ENCODE peak calls at places on chromosomes 6 and 20, in five cellular contexts. I, R, U, Z and W are unnamed samples.

GRCh38 chr6:39048481-39049399 is at the start of gene GLP1R:
- DNase-seq in I (no peak), R (no peak), U (peak; percentile 34), Z (no peak), W (no peak)

GRCh38 chr6:1991332-1991878 is 254.0 kb downstream of the GMDS start:
- DNase-seq in I (no peak), R (no peak), U (no peak), Z (no peak), W (no peak)

GRCh38 chr6:35945650-35946025 is 24.7 kb upstream of the SRPK1 start:
- DNase-seq in I (no peak), R (no peak), U (no peak), Z (peak; percentile 14), W (no peak)

GRCh38 chr20:41014557-41015088 is 14.0 kb upstream of the TOP1 start:
- DNase-seq in I (no peak), R (no peak), U (no peak), Z (no peak), W (no peak)

GRCh38 chr6:125953502-125953875 is 3.1 kb upstream of the HINT3 start:
- DNase-seq in I (no peak), R (no peak), U (no peak), Z (peak; percentile 48), W (peak; percentile 76)

GRCh38 chr20:49877254-49877990 is 37.9 kb downstream of the SPATA2 start:
- DNase-seq in I (no peak), R (peak; percentile 81), U (no peak), Z (no peak), W (no peak)

GRCh38 chr6:42038163-42038562 is 12.2 kb upstream of the TAF8 start:
- DNase-seq in I (no peak), R (no peak), U (no peak), Z (no peak), W (no peak)

GRCh38 chr6:170007468-170008240 is 256.2 kb downstream of the ERMARD start:
- DNase-seq in I (no peak), R (no peak), U (peak; percentile 5), Z (no peak), W (no peak)

GRCh38 chr6:166483026-166483425 is 100.3 kb upstream of the MPC1 start:
- DNase-seq in I (no peak), R (no peak), U (no peak), Z (no peak), W (no peak)

GRCh38 chr6:156658186-156658585 is 119.0 kb upstream of the ARID1B start:
- DNase-seq in I (no peak), R (no peak), U (no peak), Z (no peak), W (no peak)

GRCh38 chr20:64065973-64066341 is 3.0 kb downstream of the TCEA2 start:
- DNase-seq in I (no peak), R (peak; percentile 64), U (no peak), Z (peak; percentile 88), W (no peak)

GRCh38 chr20:64064145-64064698 is 1.2 kb downstream of the TCEA2 start:
- DNase-seq in I (no peak), R (peak; percentile 87), U (no peak), Z (peak; percentile 54), W (no peak)

GRCh38 chr20:64066984-64067605 is 4.1 kb downstream of the TCEA2 start:
- DNase-seq in I (no peak), R (peak; percentile 18), U (no peak), Z (no peak), W (no peak)

GRCh38 chr20:64063389-64064144 is 569 bp downstream of the TCEA2 start:
- DNase-seq in I (no peak), R (no peak), U (peak; percentile 54), Z (no peak), W (peak; percentile 40)

DNA sequence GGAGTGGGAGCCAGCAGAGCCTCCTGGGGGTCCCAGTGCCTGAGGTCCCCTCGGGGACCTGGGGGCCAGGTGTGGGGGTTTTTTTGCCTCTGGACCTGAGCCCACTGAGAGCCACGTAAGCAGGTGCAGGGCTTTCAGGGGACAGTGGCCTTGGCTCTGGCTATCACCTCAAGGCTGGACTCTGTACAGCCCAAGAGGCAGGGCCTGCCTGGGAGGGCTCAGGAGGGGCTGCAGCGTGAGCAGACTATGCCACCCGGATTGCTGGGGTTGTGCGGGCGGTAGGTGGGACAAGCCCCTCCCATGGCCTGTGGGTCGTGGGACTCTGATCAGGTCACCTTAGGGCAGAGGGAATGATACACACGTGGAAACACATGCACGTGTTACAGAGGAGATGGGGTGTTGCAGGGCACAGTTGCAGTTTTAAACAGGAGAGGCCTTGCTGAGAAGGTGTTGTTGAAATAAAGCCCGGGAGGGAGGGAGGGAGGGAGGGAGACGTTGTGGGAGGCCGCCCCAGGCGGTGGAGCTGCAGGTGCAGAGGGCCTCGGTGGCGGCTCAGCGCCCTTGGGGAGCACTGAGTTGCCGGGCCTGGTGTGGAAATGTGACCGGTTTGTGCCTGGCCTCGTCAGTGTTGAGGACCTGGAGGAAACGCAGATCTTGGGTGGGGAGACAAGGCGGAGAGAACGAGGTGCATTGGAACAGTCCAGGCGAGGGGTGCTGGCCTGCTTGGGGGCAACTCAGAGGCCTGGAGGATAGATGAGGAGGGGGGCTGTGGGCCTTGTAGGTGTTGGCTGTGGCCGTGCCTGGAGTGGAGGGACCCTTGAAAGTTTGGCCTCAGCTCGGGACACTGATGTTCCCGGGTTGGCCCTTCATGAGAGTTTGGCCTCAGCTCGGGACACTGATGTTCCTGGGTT is 2.3 kb downstream of the TCEA2 start:
- DNase-seq in I (no peak), R (peak; percentile 37), U (no peak), Z (no peak), W (no peak)
- H3K4me1 ChIP-seq in I (peaks cover 10% of the 10 kb centered on the region), R (peaks cover 87% of the 10 kb centered on the region), U (peaks cover 10% of the 10 kb centered on the region), Z (peaks cover 48% of the 10 kb centered on the region), W (no peaks in the 10 kb centered on the region)

GRCh38 chr6:25454141-25454540 is 175.0 kb downstream of the CARMIL1 start:
- DNase-seq in I (no peak), R (no peak), U (no peak), Z (no peak), W (no peak)
- H3K4me1 ChIP-seq in I (no peaks in the 10 kb centered on the region), R (no peaks in the 10 kb centered on the region), U (peaks cover 7% of the 10 kb centered on the region), Z (peaks cover 33% of the 10 kb centered on the region), W (no peaks in the 10 kb centered on the region)

DNA sequence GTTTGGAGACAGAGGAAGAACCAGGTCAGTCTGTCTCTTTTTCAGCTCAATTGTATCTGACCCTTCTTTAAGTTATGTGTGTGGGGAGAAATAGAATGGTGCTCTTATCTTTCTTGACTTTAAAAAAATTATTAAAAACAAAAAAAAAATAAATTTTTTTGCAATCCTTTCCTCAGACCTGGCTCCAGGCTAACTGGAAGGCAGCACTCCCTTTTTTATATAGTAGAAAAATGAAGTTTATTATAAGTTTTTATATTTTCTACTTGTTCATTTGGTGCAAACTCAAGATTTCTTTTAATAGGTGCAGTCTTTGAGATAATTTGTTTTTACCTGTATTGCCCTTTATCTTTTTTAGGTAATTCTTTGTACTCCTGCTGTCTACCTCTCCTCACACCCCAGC is 129.6 kb downstream of the SULF2 start:
- DNase-seq in I (no peak), R (no peak), U (no peak), Z (no peak), W (no peak)
- H3K4me1 ChIP-seq in I (no peaks in the 10 kb centered on the region), R (no peaks in the 10 kb centered on the region), U (peaks cover 5% of the 10 kb centered on the region), Z (no peaks in the 10 kb centered on the region), W (peaks cover 2% of the 10 kb centered on the region)

GRCh38 chr6:11427827-11428245 is 109.7 kb upstream of the TMEM170B start:
- DNase-seq in I (no peak), R (peak; percentile 77), U (no peak), Z (no peak), W (no peak)
- H3K4me1 ChIP-seq in I (peaks cover 34% of the 10 kb centered on the region), R (peaks cover 83% of the 10 kb centered on the region), U (no peaks in the 10 kb centered on the region), Z (peaks cover 30% of the 10 kb centered on the region), W (no peaks in the 10 kb centered on the region)

DNA sequence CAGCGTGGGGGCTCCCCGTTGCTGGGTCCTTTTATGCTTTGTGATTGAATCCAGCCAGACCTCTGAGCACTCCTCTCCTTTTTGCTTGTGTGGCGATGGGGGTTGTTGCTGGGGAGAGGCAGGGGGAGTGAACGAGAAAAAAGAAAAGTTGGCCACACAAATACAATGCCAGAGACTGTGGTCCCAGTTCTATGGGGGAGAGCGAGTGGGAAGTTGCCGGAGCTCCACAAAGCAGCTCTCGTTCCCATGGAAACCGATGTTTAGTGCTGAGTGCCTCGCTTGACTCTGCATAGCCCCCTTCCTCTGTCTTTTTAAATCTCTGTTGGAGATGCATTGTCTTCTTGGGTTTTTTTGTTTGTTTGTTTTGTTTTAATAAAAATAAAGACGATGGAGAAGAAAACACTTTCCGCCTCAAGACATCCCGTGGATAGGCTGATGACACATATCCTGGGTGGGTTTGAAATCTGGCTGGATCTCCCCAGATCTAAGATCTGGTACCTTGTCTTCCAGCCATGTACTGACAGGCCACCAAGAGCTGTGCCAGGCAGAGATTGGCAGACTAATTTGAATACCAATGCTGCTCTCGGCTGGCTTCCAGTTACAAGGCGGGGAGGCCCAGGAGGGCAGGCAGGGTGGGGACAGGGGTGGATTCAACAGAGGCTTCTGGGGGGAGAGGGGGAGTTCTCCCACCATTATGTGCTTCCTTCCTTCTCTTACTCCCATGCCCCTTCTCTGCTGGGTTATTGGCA is 529.3 kb downstream of the QKI start:
- DNase-seq in I (no peak), R (peak; percentile 87), U (peak; percentile 41), Z (no peak), W (no peak)
- H3K4me1 ChIP-seq in I (peaks cover 45% of the 10 kb centered on the region), R (peaks cover 28% of the 10 kb centered on the region), U (no peaks in the 10 kb centered on the region), Z (no peaks in the 10 kb centered on the region), W (no peaks in the 10 kb centered on the region)

GRCh38 chr6:45590751-45591184 is 213.0 kb upstream of the SUPT3H start:
- DNase-seq in I (no peak), R (peak; percentile 28), U (no peak), Z (no peak), W (no peak)

GRCh38 chr6:45591306-45591705 is 213.6 kb upstream of the SUPT3H start:
- DNase-seq in I (no peak), R (peak; percentile 45), U (no peak), Z (peak; percentile 78), W (no peak)

GRCh38 chr6:45589367-45589766 is 211.6 kb upstream of the SUPT3H start:
- DNase-seq in I (no peak), R (peak; percentile 54), U (no peak), Z (no peak), W (no peak)

GRCh38 chr6:45591816-45592359 is 214.2 kb upstream of the SUPT3H start:
- DNase-seq in I (no peak), R (no peak), U (no peak), Z (no peak), W (no peak)

DNA sequence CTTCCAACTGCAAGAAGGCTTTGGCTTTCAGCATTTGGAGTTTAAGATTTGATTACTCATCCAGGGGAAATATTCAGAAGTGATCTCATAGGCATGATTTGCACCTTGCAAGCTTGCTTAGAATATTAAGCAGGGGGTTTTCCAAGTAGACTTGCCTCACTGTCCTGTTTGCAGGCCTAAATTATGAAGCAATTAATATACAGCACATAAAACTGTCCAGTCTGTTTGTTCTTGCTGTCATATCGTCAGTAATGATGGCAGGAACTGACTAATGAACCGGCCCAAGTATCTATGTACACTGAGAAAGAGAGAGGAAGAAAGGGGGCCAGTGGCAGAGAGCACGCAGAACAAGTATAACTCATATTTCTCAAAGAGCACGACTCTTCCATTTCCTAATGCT is 212.5 kb upstream of the SUPT3H start:
- DNase-seq in I (no peak), R (no peak), U (no peak), Z (peak; percentile 95), W (no peak)
- H3K4me1 ChIP-seq in I (peaks cover 9% of the 10 kb centered on the region), R (peaks cover 54% of the 10 kb centered on the region), U (no peaks in the 10 kb centered on the region), Z (peaks cover 47% of the 10 kb centered on the region), W (peaks cover 12% of the 10 kb centered on the region)